ENCODE peak calls at places on chromosomes 4 and X, in six cellular contexts. V is OCI-LY7, I is fibroblast of mammary gland, C is thoracic aorta, K is tibial artery, N is astrocyte of the cerebellum. R is an unnamed sample.
A peak's percentile ranks its signal among the peaks of the same experiment; 100 is the strongest.

GRCh38 chr4:90906239-90906638 is 779.0 kb downstream of the CCSER1 start:
- DNase-seq in K (no peak), C (no peak), V (no peak), N (no peak), I (no peak), R (no peak)

GRCh38 chr4:82905205-82905604 is 4.7 kb downstream of the THAP9 start:
- DNase-seq in V (no peak), N (no peak), K (no peak), I (peak; percentile 73), C (no peak), R (peak; percentile 65)

GRCh38 chrX:39905475-39905889 is 192.3 kb downstream of the BCOR start:
- DNase-seq in V (no peak), N (no peak), C (no peak), K (no peak), I (no peak), R (no peak)

GRCh38 chr4:145799225-145799624 is 119.3 kb downstream of the C4orf51 start:
- DNase-seq in I (no peak), N (no peak), C (no peak), V (no peak), K (no peak), R (no peak)

GRCh38 chr4:83212041-83212851 is 72.4 kb downstream of the COQ2 start:
- DNase-seq in K (no peak), V (peak; percentile 99), N (no peak), I (no peak), C (no peak), R (peak; percentile 86)

GRCh38 chrX:49754238-49754857 is 58.6 kb upstream of the PAGE1 start:
- DNase-seq in V (peak; percentile 16), N (no peak), I (peak; percentile 34), C (no peak), K (no peak), R (no peak)

GRCh38 chr4:118033148-118034060 is 882 bp upstream of the NDST3 start:
- DNase-seq in C (no peak), V (no peak), I (peak; percentile 21), N (peak; percentile 26), K (no peak), R (no peak)

GRCh38 chrX:130268500-130269170 is at the start of gene ZNF280C:
- DNase-seq in K (peak; percentile 77), I (peak; percentile 93), V (peak; percentile 94), N (peak; percentile 74), C (peak; percentile 76), R (peak; percentile 81)

GRCh38 chrX:13059676-13060499 is 15.5 kb upstream of the FAM9C start:
- DNase-seq in C (no peak), I (peak; percentile 86), N (no peak), K (no peak), V (no peak), R (no peak)

GRCh38 chrX:11437642-11438379 is 144.6 kb downstream of the AMELX start:
- DNase-seq in I (peak; percentile 78), N (peak; percentile 47), C (no peak), V (peak; percentile 8), K (peak; percentile 55), R (no peak)

GRCh38 chr4:3257691-3258482 is 8.9 kb downstream of the MSANTD1 start:
- DNase-seq in K (peak; percentile 11), I (peak; percentile 56), C (no peak), V (no peak), N (no peak), R (no peak)

GRCh38 chrX:118329179-118329578 is 16.7 kb upstream of the WDR44 start:
- DNase-seq in K (no peak), I (no peak), V (no peak), C (no peak), N (no peak), R (no peak)

GRCh38 chr4:55178226-55179005 is 53.0 kb upstream of the KDR start:
- DNase-seq in N (no peak), I (no peak), K (no peak), C (no peak), V (no peak), R (no peak)

GRCh38 chr4:186831574-186831973 is 107.9 kb upstream of the FAT1 start:
- DNase-seq in V (no peak), K (no peak), N (no peak), C (no peak), I (no peak), R (no peak)

GRCh38 chr4:137510866-137511265 is 21.4 kb downstream of the PCDH18 start:
- DNase-seq in C (peak; percentile 13), V (no peak), N (peak; percentile 72), K (no peak), I (peak; percentile 99), R (no peak)

GRCh38 chr4:44931720-44932119 is 205.4 kb upstream of the GNPDA2 start:
- DNase-seq in C (no peak), N (no peak), I (no peak), V (no peak), K (no peak), R (no peak)

GRCh38 chr4:792729-793108 is 33.2 kb downstream of the CPLX1 start:
- DNase-seq in K (no peak), V (peak; percentile 68), I (no peak), N (no peak), C (no peak), R (peak; percentile 47)

GRCh38 chr4:81648576-81649272 is 177.0 kb upstream of the RASGEF1B start:
- DNase-seq in V (peak; percentile 88), N (peak; percentile 46), C (no peak), K (no peak), I (no peak), R (peak; percentile 19)

GRCh38 chrX:38929966-38930421 is 128.7 kb downstream of the MID1IP1 start:
- DNase-seq in C (peak; percentile 6), N (no peak), K (peak; percentile 33), V (no peak), I (peak; percentile 91), R (no peak)

DNA sequence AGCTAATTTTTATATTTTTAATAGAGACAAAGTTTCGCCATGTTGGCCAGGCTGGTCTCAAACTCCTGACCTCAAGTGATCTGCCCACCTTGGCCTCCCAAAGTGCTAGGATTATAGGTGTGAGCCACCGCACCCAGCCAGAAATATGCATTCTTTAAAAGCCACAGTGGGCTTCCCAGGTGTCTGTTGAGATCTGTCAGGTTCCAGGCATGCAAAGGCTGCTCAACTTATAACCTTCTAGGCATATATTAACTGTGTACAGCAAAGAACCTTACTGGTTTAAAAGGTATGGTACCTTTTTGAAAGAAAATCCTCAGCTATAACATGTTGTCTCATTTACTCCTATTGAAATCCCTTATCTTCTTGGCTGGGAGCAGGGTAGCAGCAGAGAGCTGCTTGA is 42.5 kb downstream of the JADE3 start:
- DNase-seq in V (no peak), N (no peak), I (no peak), C (no peak), K (no peak), R (no peak)
- H3K4me3 ChIP-seq in V (no peak overlapping the region), N (no peak overlapping the region), I (no peak overlapping the region), C (no peak overlapping the region), K (no peak overlapping the region), R (no peak overlapping the region)

DNA sequence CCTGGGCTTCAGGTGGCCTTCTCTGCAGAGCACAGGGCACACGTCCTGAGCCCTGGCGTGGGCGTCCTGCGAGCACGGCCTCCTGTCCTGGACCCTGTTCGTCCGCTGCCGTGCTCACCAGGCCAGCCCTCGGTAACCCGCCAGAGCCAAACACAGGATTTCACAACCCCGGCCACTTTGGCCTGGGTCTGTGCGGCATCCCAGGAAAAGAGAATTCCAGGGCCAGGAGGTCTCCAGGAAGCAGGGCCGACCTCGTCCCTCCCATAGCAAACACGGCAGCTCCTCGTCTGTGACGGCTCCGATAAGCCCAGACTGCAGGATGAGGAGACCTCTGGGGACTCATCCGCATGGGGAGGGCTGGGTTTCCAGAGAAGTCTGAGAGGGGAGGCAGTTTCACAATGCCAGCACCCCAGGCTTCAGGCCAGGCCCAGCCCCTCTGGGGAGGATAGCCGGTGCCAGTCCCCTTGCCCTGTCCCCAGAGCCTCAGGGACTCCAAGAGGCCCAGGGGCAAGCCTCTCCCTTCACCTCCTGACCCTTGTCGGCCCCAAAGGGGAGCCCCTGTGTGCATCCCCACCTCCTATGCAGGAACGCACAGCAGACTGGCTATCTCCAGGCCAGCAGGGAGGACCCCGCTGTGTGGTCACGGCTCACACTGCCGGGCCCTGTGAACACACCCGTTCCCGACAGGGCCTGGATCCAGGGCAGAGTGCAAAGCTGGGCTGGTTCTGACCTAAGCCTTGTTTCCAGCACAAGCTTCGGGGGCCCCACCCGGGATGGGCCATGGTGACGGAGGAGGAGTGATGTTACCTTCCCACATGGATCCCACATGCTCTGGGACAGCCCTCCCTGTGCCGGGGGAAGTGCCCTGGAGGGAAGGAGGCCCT is 22.3 kb upstream of the HTRA3 start:
- DNase-seq in C (no peak), V (no peak), K (peak; percentile 68), I (peak; percentile 51), N (no peak), R (no peak)
- H3K4me3 ChIP-seq in C (no peak overlapping the region), V (no peak overlapping the region), K (no peak overlapping the region), I (no peak overlapping the region), N (no peak overlapping the region), R (no peak overlapping the region)

GRCh38 chrX:103357871-103358270 is 1.6 kb downstream of the TCEAL9 start:
- DNase-seq in C (no peak), V (no peak), I (no peak), N (no peak), K (no peak), R (no peak)
- H3K4me3 ChIP-seq in C (peak overlapping the region; percentile 84), V (no peak overlapping the region), I (peak overlapping the region; percentile 80), N (peak overlapping the region; percentile 86), K (no peak overlapping the region), R (no peak overlapping the region)

DNA sequence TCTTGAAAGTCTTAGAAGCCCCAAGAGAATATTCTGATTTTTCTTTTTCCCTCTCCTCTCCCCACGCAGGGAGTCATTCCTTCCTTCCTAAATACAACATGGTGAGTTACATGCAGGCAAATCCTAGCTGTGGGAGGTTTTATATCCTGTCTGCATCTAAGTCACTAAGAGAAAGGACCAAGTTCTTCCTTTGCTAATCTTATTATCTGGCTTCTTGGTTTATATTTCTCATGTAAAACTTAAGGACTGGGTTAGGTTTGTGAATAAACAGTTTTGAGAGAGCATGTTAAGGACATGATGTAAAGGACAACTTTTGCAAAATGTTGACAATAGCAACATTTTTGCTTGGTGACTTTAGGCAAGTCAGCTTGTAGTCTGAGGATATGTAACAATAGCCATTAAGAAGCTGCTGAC is 5.1 kb upstream of the CXCL9 start:
- DNase-seq in V (no peak), I (peak; percentile 29), N (no peak), K (no peak), C (no peak), R (no peak)
- H3K4me3 ChIP-seq in V (no peak overlapping the region), I (no peak overlapping the region), N (no peak overlapping the region), K (no peak overlapping the region), C (no peak overlapping the region), R (no peak overlapping the region)